ENCODE peak calls at places on chromosomes 3 and 15, in seven cellular contexts. Z is activated CD8-positive, alpha-beta T cell treated with anti-CD3 and anti-CD28 coated beads for 36 hours; D is activated gamma-delta T cell treated with anti-CD3 and anti-CD28 coated beads, Interleukin-2, amount 50 U/mL, for 16 hours; Q is foreskin fibroblast; T is naive thymus-derived CD4-positive, alpha-beta T cell; A is NCI-H1694; L is DND-41. I is an unnamed sample.
A peak's percentile ranks its signal among the peaks of the same experiment; 100 is the strongest.

GRCh38 chr15:38588672-38589071 is 24.1 kb upstream of the RASGRP1 start:
- DNase-seq in Z (no peak), D (no peak), Q (no peak), T (no peak), A (no peak), L (no peak), I (no peak)

GRCh38 chr3:122001892-122002291 is 20.2 kb downstream of the ILDR1 start:
- DNase-seq in Z (no peak), D (no peak), Q (no peak), T (no peak), A (no peak), L (no peak), I (no peak)

GRCh38 chr3:187750513-187751123 is 5.3 kb upstream of the BCL6 start:
- DNase-seq in Z (peak; percentile 23), D (no peak), Q (no peak), T (no peak), A (no peak), L (peak; percentile 46), I (no peak)

GRCh38 chr3:196093271-196094111 is 11.6 kb upstream of the TFRC start:
- DNase-seq in Z (no peak), D (no peak), Q (no peak), T (no peak), A (no peak), L (no peak), I (no peak)

GRCh38 chr3:56254835-56255234 is 213.4 kb downstream of the ERC2 start:
- DNase-seq in Z (no peak), D (no peak), Q (no peak), T (no peak), A (no peak), L (no peak), I (no peak)

GRCh38 chr3:195125646-195126045 is 145.3 kb downstream of the XXYLT1 start:
- DNase-seq in Z (no peak), D (no peak), Q (no peak), T (no peak), A (no peak), L (no peak), I (no peak)

GRCh38 chr15:94412979-94413741 is 181.8 kb downstream of the MCTP2 start:
- DNase-seq in Z (no peak), D (no peak), Q (no peak), T (no peak), A (no peak), L (no peak), I (no peak)

GRCh38 chr3:62587169-62587568 is 213.8 kb upstream of the FEZF2 start:
- DNase-seq in Z (no peak), D (no peak), Q (peak; percentile 97), T (no peak), A (no peak), L (no peak), I (no peak)

GRCh38 chr3:42635111-42635510 is 18.4 kb upstream of the ZBTB47 start:
- DNase-seq in Z (no peak), D (no peak), Q (no peak), T (no peak), A (no peak), L (no peak), I (no peak)

GRCh38 chr3:57085211-57085610 is 24.7 kb downstream of the SPATA12 start:
- DNase-seq in Z (no peak), D (no peak), Q (no peak), T (no peak), A (no peak), L (no peak), I (no peak)

GRCh38 chr3:134905647-134905935 is 110.5 kb downstream of the EPHB1 start:
- DNase-seq in Z (no peak), D (no peak), Q (no peak), T (no peak), A (no peak), L (no peak), I (no peak)

GRCh38 chr3:182244222-182244971 is 532.7 kb downstream of the SOX2 start:
- DNase-seq in Z (no peak), D (no peak), Q (no peak), T (no peak), A (no peak), L (no peak), I (no peak)

GRCh38 chr3:64505419-64505818 is 182.4 kb downstream of the ADAMTS9 start:
- DNase-seq in Z (no peak), D (no peak), Q (no peak), T (no peak), A (no peak), L (no peak), I (no peak)

GRCh38 chr15:67548862-67549651 is 6.6 kb downstream of the MAP2K5 start:
- DNase-seq in Z (no peak), D (no peak), Q (no peak), T (no peak), A (no peak), L (no peak), I (no peak)

GRCh38 chr15:68017221-68017620 is 36.9 kb upstream of the PIAS1 start:
- DNase-seq in Z (no peak), D (no peak), Q (no peak), T (no peak), A (no peak), L (no peak), I (no peak)

GRCh38 chr3:122101646-122102045 is 46.5 kb downstream of the CD86 start:
- DNase-seq in Z (peak; percentile 21), D (no peak), Q (no peak), T (no peak), A (peak; percentile 55), L (peak; percentile 11), I (peak; percentile 19)

GRCh38 chr15:80420658-80421057 is 16.5 kb downstream of the ARNT2 start:
- DNase-seq in Z (no peak), D (no peak), Q (no peak), T (no peak), A (no peak), L (no peak), I (no peak)

GRCh38 chr3:194283218-194284006 is 67.7 kb downstream of the CPN2 start:
- DNase-seq in Z (no peak), D (no peak), Q (no peak), T (no peak), A (no peak), L (no peak), I (no peak)

GRCh38 chr3:129827765-129828164 is 65.7 kb downstream of the TMCC1 start:
- DNase-seq in Z (peak; percentile 64), D (peak; percentile 3), Q (no peak), T (peak; percentile 23), A (no peak), L (peak; percentile 20), I (no peak)

GRCh38 chr3:52779411-52780297 is 2.3 kb downstream of the ITIH1 start:
- DNase-seq in Z (no peak), D (no peak), Q (no peak), T (no peak), A (no peak), L (no peak), I (no peak)

GRCh38 chr3:98695816-98696215 is 67.3 kb upstream of the ST3GAL6 start:
- DNase-seq in Z (no peak), D (no peak), Q (no peak), T (no peak), A (no peak), L (no peak), I (no peak)

GRCh38 chr3:86562095-86562494 is 428.9 kb downstream of the VGLL3 start:
- DNase-seq in Z (no peak), D (no peak), Q (no peak), T (no peak), A (no peak), L (no peak), I (no peak)

GRCh38 chr3:157531771-157532170 is 28.6 kb upstream of the VEPH1 start:
- DNase-seq in Z (no peak), D (no peak), Q (no peak), T (no peak), A (no peak), L (no peak), I (no peak)

GRCh38 chr3:47475570-47476329 is at the start of gene SCAP:
- DNase-seq in Z (peak; percentile 95), D (peak; percentile 93), Q (peak; percentile 86), T (peak; percentile 99), A (no peak), L (peak; percentile 94), I (peak; percentile 97)

GRCh38 chr3:12948891-12949711 is 107.7 kb upstream of the RPL32 start:
- DNase-seq in Z (peak; percentile 78), D (no peak), Q (peak; percentile 53), T (peak; percentile 37), A (no peak), L (no peak), I (no peak)

GRCh38 chr15:77369168-77369567 is 50.7 kb downstream of the PEAK1 start:
- DNase-seq in Z (no peak), D (no peak), Q (peak; percentile 8), T (no peak), A (no peak), L (no peak), I (no peak)

GRCh38 chr3:31530039-31530983 is 2.4 kb upstream of the STT3B start:
- DNase-seq in Z (no peak), D (no peak), Q (no peak), T (no peak), A (no peak), L (no peak), I (no peak)

GRCh38 chr3:88031543-88032148 is 27.2 kb downstream of the CGGBP1 start:
- DNase-seq in Z (peak; percentile 37), D (no peak), Q (no peak), T (no peak), A (no peak), L (peak; percentile 47), I (no peak)

GRCh38 chr3:143331336-143331735 is 211.8 kb downstream of the CHST2 start:
- DNase-seq in Z (no peak), D (no peak), Q (peak; percentile 75), T (no peak), A (peak; percentile 98), L (no peak), I (no peak)

GRCh38 chr3:30658328-30659052 is 52.1 kb downstream of the TGFBR2 start:
- DNase-seq in Z (peak; percentile 80), D (no peak), Q (peak; percentile 88), T (no peak), A (no peak), L (peak; percentile 73), I (no peak)